ENCODE peak calls at places on chromosomes 2 and 18, in nine cellular contexts. A is esophagus muscularis mucosa; R is fibroblast of mammary gland; I is spleen; K is fibroblast of lung; Y is transverse colon; W is CD4-positive, alpha-beta T cell; X is IMR-90; L is upper lobe of right lung. C is an unnamed sample.

GRCh38 chr18:76064998-76065397 is 430.0 kb downstream of the ZNF516 start:
- DNase-seq in A (peak), R (no peak), I (no peak), K (peak), Y (no peak), W (no peak), X (no peak), L (no peak), C (no peak)

GRCh38 chr18:79988925-79989361 is 580 bp upstream of the TXNL4A start:
- DNase-seq in A (no peak), R (peak), I (peak), K (peak), Y (peak), W (no peak), X (peak), L (peak), C (no peak)

GRCh38 chr2:237410949-237411635 is 2.9 kb downstream of the COL6A3 start:
- DNase-seq in A (peak), R (peak), I (no peak), K (no peak), Y (no peak), W (no peak), X (no peak), L (no peak), C (no peak)

GRCh38 chr18:79487198-79488165 is 91.8 kb downstream of the NFATC1 start:
- DNase-seq in A (no peak), R (no peak), I (peak), K (no peak), Y (no peak), W (no peak), X (no peak), L (peak), C (no peak)

GRCh38 chr2:120512321-120512710 is 166.4 kb downstream of the INHBB start:
- DNase-seq in A (no peak), R (no peak), I (peak), K (no peak), Y (no peak), W (no peak), X (no peak), L (no peak), C (no peak)

GRCh38 chr2:15041429-15041837 is 408.9 kb downstream of the LRATD1 start:
- DNase-seq in A (no peak), R (no peak), I (no peak), K (peak), Y (peak), W (no peak), X (peak), L (no peak), C (no peak)

GRCh38 chr2:113848758-113849460 is 41.0 kb upstream of the ACTR3 start:
- DNase-seq in A (no peak), R (peak), I (no peak), K (peak), Y (no peak), W (no peak), X (peak), L (no peak), C (no peak)

GRCh38 chr2:197675246-197675645 is at the start of gene RFTN2:
- DNase-seq in A (no peak), R (peak), I (no peak), K (peak), Y (no peak), W (no peak), X (peak), L (no peak), C (no peak)

GRCh38 chr18:78736015-78736690 is 243.5 kb upstream of the SALL3 start:
- DNase-seq in A (no peak), R (no peak), I (peak), K (no peak), Y (no peak), W (no peak), X (no peak), L (no peak), C (no peak)

GRCh38 chr2:200335657-200336056 is 29.2 kb downstream of the SPATS2L start:
- DNase-seq in A (no peak), R (no peak), I (no peak), K (peak), Y (no peak), W (no peak), X (no peak), L (no peak), C (no peak)

GRCh38 chr2:69559696-69560482 is 83.7 kb downstream of the AAK1 start:
- DNase-seq in A (no peak), R (peak), I (no peak), K (peak), Y (no peak), W (no peak), X (peak), L (no peak), C (no peak)

GRCh38 chr2:201733544-201733943 is 35.1 kb upstream of the MPP4 start:
- DNase-seq in A (no peak), R (peak), I (no peak), K (peak), Y (no peak), W (no peak), X (no peak), L (no peak), C (no peak)

GRCh38 chr2:96091711-96092579 is 24.4 kb downstream of the ADRA2B start:
- DNase-seq in A (peak), R (no peak), I (peak), K (no peak), Y (peak), W (no peak), X (no peak), L (peak), C (no peak)

GRCh38 chr2:181576431-181576830 is 80.5 kb downstream of the CERKL start:
- DNase-seq in A (no peak), R (no peak), I (no peak), K (no peak), Y (no peak), W (no peak), X (no peak), L (no peak), C (no peak)

GRCh38 chr2:39920318-39920775 is 141.3 kb upstream of the THUMPD2 start:
- DNase-seq in A (no peak), R (no peak), I (peak), K (no peak), Y (no peak), W (no peak), X (no peak), L (no peak), C (no peak)

GRCh38 chr18:42187611-42188378 is 232.8 kb downstream of the PIK3C3 start:
- DNase-seq in A (no peak), R (no peak), I (no peak), K (peak), Y (no peak), W (no peak), X (no peak), L (no peak), C (no peak)

GRCh38 chr2:231780123-231780908 is 766 bp downstream of the PDE6D start:
- DNase-seq in A (no peak), R (peak), I (peak), K (peak), Y (peak), W (peak), X (peak), L (peak), C (no peak)

GRCh38 chr18:33983126-33983525 is 241.6 kb downstream of the NOL4 start:
- DNase-seq in A (no peak), R (no peak), I (no peak), K (no peak), Y (no peak), W (no peak), X (no peak), L (no peak), C (no peak)

GRCh38 chr18:13577091-13577697 is 149.2 kb downstream of the FAM210A start:
- DNase-seq in A (no peak), R (peak), I (no peak), K (peak), Y (no peak), W (no peak), X (peak), L (no peak), C (no peak)

GRCh38 chr2:69359371-69359770 is 27.7 kb downstream of the GFPT1 start:
- DNase-seq in A (no peak), R (no peak), I (no peak), K (no peak), Y (no peak), W (no peak), X (no peak), L (no peak), C (no peak)

GRCh38 chr2:42054657-42055430 is 7.0 kb downstream of the PKDCC start:
- DNase-seq in A (no peak), R (no peak), I (peak), K (no peak), Y (peak), W (no peak), X (no peak), L (no peak), C (no peak)

GRCh38 chr2:173027181-173028128 is 48.2 kb upstream of the MAP3K20 start:
- DNase-seq in A (peak), R (peak), I (no peak), K (peak), Y (peak), W (peak), X (peak), L (no peak), C (peak)

GRCh38 chr2:45344071-45344470 is 267.0 kb downstream of the SRBD1 start:
- DNase-seq in A (no peak), R (no peak), I (no peak), K (no peak), Y (no peak), W (no peak), X (no peak), L (no peak), C (no peak)

GRCh38 chr2:158953926-158954763 is 14.3 kb upstream of the TANC1 start:
- DNase-seq in A (no peak), R (peak), I (no peak), K (peak), Y (peak), W (no peak), X (peak), L (peak), C (no peak)

GRCh38 chr2:230877737-230878598 is 13.2 kb downstream of the ITM2C start:
- DNase-seq in A (no peak), R (no peak), I (peak), K (no peak), Y (peak), W (no peak), X (no peak), L (peak), C (no peak)

GRCh38 chr18:7722955-7723354 is 155.8 kb downstream of the PTPRM start:
- DNase-seq in A (no peak), R (no peak), I (no peak), K (no peak), Y (no peak), W (no peak), X (no peak), L (no peak), C (no peak)

GRCh38 chr2:33340265-33340664 is 136.2 kb upstream of the RASGRP3 start:
- DNase-seq in A (peak), R (peak), I (peak), K (no peak), Y (peak), W (no peak), X (no peak), L (peak), C (no peak)

GRCh38 chr2:191402966-191403565 is 157.9 kb downstream of the MYO1B start:
- DNase-seq in A (no peak), R (no peak), I (no peak), K (no peak), Y (no peak), W (no peak), X (no peak), L (no peak), C (no peak)

GRCh38 chr2:56040189-56040588 is 116.6 kb upstream of the EFEMP1 start:
- DNase-seq in A (no peak), R (no peak), I (no peak), K (no peak), Y (no peak), W (no peak), X (no peak), L (no peak), C (no peak)

GRCh38 chr2:11590193-11590592 is 56.3 kb downstream of the GREB1 start:
- DNase-seq in A (no peak), R (no peak), I (peak), K (no peak), Y (no peak), W (no peak), X (no peak), L (no peak), C (no peak)

DNA sequence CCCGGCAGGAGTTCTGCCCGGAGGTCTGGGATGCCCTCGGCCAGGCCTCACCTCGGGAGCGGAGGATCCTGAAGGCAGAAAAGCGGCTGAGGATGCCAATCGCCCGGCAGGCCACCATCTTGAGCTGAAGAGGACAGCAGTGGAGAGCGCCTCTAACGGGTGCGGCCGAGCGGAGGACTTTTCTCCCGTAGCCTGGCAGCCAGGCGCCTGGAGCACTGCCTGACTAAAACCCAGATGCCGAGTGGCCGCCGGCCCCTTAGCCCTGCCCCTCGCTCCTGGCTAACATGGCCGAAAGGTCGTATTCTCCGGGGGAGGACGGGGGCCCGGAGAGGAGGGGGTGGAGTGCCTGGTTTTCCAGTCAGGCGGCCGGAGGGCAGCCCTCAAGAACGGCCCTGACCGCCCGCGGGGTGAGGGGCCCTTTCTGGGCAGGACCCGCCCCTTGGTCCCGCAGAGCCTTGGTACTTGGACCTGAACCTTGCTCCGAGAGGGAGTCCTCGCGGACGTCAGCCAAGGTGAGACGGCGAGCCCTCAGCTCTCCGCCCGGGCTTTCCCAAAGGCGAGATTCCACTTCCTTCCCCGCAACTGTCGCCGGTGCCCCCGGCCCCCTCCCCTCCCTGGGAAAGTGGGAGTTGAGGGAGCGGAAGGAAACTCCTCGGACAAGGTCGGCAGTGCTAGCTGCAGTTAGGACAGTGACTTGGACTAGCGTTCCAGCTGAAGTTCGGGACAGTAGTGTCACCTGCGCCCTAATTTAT is at the start of the genes HADHA and HADHB:
- DNase-seq in A (peak), R (peak), I (peak), K (peak), Y (peak), W (peak), X (peak), L (peak), C (peak)
- TF ChIP-seq CTCF in A (peak), R (no peak), I (peak), K (peak), Y (peak), W (no peak), X (peak), L (peak), C (peak)

GRCh38 chr2:9843229-9844035 is at the start of gene TAF1B:
- DNase-seq in A (peak), R (peak), I (peak), K (peak), Y (peak), W (peak), X (peak), L (peak), C (peak)
- TF ChIP-seq CTCF in A (no peak), R (peak), I (no peak), K (peak), Y (peak), W (no peak), X (peak), L (peak), C (peak)

DNA sequence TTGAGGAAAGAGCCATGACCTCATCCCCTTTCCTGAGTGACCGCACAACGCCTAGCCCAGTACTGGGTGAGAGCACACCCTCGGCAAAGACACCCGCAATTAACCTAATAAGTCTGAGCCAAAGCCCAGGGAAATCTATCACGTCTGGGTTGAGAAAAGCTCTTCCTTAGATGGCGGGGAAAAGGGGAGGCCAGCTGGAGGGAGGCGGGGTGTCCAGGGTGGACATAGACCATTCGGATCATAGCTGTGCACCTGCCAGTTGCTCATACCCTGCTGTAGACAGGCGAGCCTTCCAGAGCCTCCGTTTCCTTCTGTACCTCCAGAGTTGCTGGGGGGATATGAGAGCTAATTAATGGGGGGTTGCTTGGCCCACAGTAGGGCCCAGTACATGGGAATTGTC is 93.8 kb upstream of the MCFD2 start:
- DNase-seq in A (no peak), R (no peak), I (no peak), K (no peak), Y (no peak), W (no peak), X (no peak), L (no peak), C (no peak)
- TF ChIP-seq CTCF in A (no peak), R (no peak), I (no peak), K (no peak), Y (no peak), W (no peak), X (no peak), L (no peak), C (no peak)

GRCh38 chr18:48037481-48038271 is 107.2 kb upstream of the SMAD2 start:
- DNase-seq in A (no peak), R (no peak), I (peak), K (no peak), Y (no peak), W (no peak), X (no peak), L (no peak), C (no peak)
- TF ChIP-seq CTCF in A (no peak), R (no peak), I (peak), K (peak), Y (no peak), W (no peak), X (no peak), L (peak), C (peak)

GRCh38 chr2:118278046-118278445 is 189.8 kb downstream of the INSIG2 start:
- DNase-seq in A (no peak), R (no peak), I (no peak), K (no peak), Y (no peak), W (no peak), X (no peak), L (no peak), C (no peak)
- TF ChIP-seq CTCF in A (no peak), R (peak), I (no peak), K (no peak), Y (no peak), W (no peak), X (no peak), L (no peak), C (no peak)

GRCh38 chr2:157497603-157498314 is 53.9 kb upstream of the CYTIP start:
- DNase-seq in A (no peak), R (peak), I (no peak), K (peak), Y (no peak), W (no peak), X (peak), L (no peak), C (no peak)
- TF ChIP-seq CTCF in A (peak), R (peak), I (peak), K (peak), Y (peak), W (peak), X (peak), L (peak), C (peak)

GRCh38 chr2:74894261-74895030 is 60.5 kb downstream of the HK2 start:
- DNase-seq in A (no peak), R (peak), I (no peak), K (peak), Y (no peak), W (no peak), X (peak), L (no peak), C (no peak)
- TF ChIP-seq CTCF in A (no peak), R (no peak), I (no peak), K (no peak), Y (no peak), W (no peak), X (no peak), L (no peak), C (no peak)

DNA sequence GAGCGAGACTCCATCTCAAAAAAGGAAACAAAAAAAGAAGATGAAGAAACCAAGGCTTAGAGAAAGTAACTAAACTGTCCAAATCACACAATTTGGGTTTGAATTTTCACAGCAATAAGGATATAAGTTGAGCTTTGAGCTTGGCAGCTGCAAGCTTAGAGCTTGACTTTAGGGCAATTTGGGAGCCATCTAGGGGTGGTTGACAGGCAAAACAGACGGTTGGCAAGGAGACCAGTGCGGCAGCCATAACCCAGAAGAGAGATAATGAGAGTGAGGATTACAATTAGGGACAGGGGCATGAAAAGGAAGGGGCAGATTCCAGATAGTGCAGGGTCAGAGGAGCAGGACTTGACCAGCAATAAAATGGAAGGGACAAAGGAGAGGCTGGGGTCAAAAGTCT is 382.2 kb upstream of the HNRNPA3 start:
- DNase-seq in A (no peak), R (no peak), I (no peak), K (no peak), Y (no peak), W (no peak), X (no peak), L (no peak), C (peak)
- TF ChIP-seq CTCF in A (no peak), R (peak), I (no peak), K (no peak), Y (no peak), W (no peak), X (no peak), L (no peak), C (peak)

GRCh38 chr18:46794607-46795006 is 37.8 kb upstream of the ST8SIA5 start:
- DNase-seq in A (no peak), R (no peak), I (no peak), K (no peak), Y (no peak), W (no peak), X (no peak), L (no peak), C (no peak)

GRCh38 chr18:46787674-46788073 is 30.8 kb upstream of the ST8SIA5 start:
- DNase-seq in A (no peak), R (no peak), I (no peak), K (no peak), Y (no peak), W (no peak), X (no peak), L (no peak), C (no peak)

GRCh38 chr18:46793565-46793964 is 36.7 kb upstream of the ST8SIA5 start:
- DNase-seq in A (no peak), R (no peak), I (no peak), K (no peak), Y (no peak), W (no peak), X (no peak), L (no peak), C (no peak)
- TF ChIP-seq CTCF in A (no peak), R (peak), I (no peak), K (no peak), Y (no peak), W (no peak), X (no peak), L (no peak), C (no peak)